ENCODE peak calls at places on chromosomes 11 and 22, in four cellular contexts. A is HepG2, Z is K562, T is WTC11. N is an unnamed sample.

GRCh38 chr11:59556115-59556882 is 45.0 kb downstream of the OR4D9 start:
- DNase-seq in T (peak; percentile 78), A (peak; percentile 81), Z (peak; percentile 93), N (peak; percentile 58)

GRCh38 chr11:115925568-115925904 is 421.3 kb upstream of the CADM1 start:
- DNase-seq in A (no peak), Z (no peak), T (no peak), N (no peak)

GRCh38 chr11:1546077-1546535 is 26.0 kb downstream of the DUSP8 start:
- DNase-seq in Z (no peak), T (peak; percentile 76), A (no peak), N (no peak)

GRCh38 chr22:19706661-19707151 is 7.6 kb upstream of the SEPTIN5 start:
- DNase-seq in A (no peak), T (no peak), Z (no peak), N (no peak)

GRCh38 chr11:131534611-131535010 is 164.2 kb downstream of the NTM start:
- DNase-seq in T (no peak), A (no peak), Z (no peak), N (no peak)

GRCh38 chr22:27883656-27884350 is 35.3 kb downstream of the PITPNB start:
- DNase-seq in Z (no peak), T (peak; percentile 21), A (no peak), N (no peak)

GRCh38 chr11:123191939-123192338 is 3.1 kb downstream of the CLMP start:
- DNase-seq in Z (no peak), A (no peak), T (no peak), N (no peak)

GRCh38 chr11:15907806-15908205 is 448.5 kb downstream of the SOX6 start:
- DNase-seq in A (no peak), T (no peak), Z (no peak), N (no peak)

GRCh38 chr11:2095198-2095520 is 44.0 kb downstream of the IGF2 start:
- DNase-seq in A (no peak), Z (no peak), T (no peak), N (no peak)

GRCh38 chr11:45537617-45538016 is 127.8 kb downstream of the CHST1 start:
- DNase-seq in T (no peak), Z (no peak), A (no peak), N (no peak)

GRCh38 chr11:10784229-10785145 is 24.2 kb downstream of the EIF4G2 start:
- DNase-seq in A (no peak), Z (no peak), T (no peak), N (no peak)

GRCh38 chr11:10041803-10042202 is 252.2 kb downstream of the SBF2 start:
- DNase-seq in Z (no peak), T (no peak), A (no peak), N (no peak)

GRCh38 chr11:119671048-119671447 is 58.0 kb downstream of the NECTIN1 start:
- DNase-seq in A (no peak), T (no peak), Z (no peak), N (no peak)

GRCh38 chr11:101881586-101881985 is 33.2 kb upstream of the CEP126 start:
- DNase-seq in T (no peak), A (no peak), Z (no peak), N (no peak)

GRCh38 chr22:22870577-22871398 is 16.8 kb upstream of the IGLL5 start:
- DNase-seq in A (no peak), T (no peak), Z (peak; percentile 66), N (no peak)

GRCh38 chr11:72114570-72114969 is 2.1 kb upstream of the ANAPC15 start:
- DNase-seq in T (no peak), Z (no peak), A (no peak), N (no peak)

GRCh38 chr11:35223429-35223828 is 84.5 kb downstream of the CD44 start:
- DNase-seq in Z (no peak), T (no peak), A (no peak), N (no peak)

GRCh38 chr22:46073683-46074504 is 76.4 kb upstream of the PPARA start:
- DNase-seq in A (no peak), Z (no peak), T (peak; percentile 8), N (no peak)

GRCh38 chr22:38872172-38872830 is at the start of gene CBX6:
- DNase-seq in Z (peak; percentile 93), A (peak; percentile 67), T (peak; percentile 96), N (peak; percentile 37)

GRCh38 chr11:47342036-47342803 is 10.3 kb downstream of the MYBPC3 start:
- DNase-seq in Z (no peak), A (no peak), T (no peak), N (no peak)
- TF ChIP-seq TCF7 in Z (no peak), A (no peak), T (no peak), N (no peak)

DNA sequence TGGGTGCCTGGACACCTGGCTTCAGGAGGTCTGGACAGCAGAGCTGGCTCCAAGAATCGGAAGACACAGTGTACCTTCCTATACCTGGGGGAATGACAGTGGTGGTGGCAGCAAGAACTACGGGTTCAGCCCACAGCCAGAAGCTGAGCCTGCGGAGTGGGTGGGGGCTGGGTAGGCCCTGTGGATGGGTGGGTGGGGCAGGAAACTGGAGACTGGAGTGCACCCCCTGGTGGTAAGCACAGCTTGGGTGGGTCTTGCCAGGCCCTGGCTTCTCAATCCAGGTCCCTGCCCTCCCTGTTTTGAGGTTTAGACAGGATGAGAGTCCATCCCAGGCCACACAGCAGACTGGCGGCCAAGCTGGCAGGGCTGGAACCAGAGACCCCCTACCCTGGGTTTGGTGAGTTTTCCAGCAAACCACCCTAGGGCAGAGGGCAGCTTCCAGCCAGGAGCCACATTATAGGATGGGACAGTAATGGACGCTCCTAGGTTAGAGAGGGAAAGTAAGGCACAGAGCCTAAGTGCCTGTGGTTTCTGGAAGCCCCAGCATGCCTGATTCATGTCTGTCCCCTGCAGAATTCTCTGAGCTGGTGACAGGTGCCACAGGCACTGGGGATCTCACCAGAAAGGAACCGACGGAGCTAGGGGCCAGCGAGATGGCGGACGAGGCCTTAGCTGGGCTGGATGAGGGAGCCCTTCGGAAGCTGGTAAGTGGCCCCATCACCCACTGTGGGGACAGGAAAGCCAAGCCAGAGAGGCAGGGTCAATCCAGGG is 1.7 kb downstream of the SMTN start:
- DNase-seq in A (peak; percentile 60), Z (peak; percentile 85), T (peak; percentile 72), N (no peak)
- TF ChIP-seq CREB1 in A (no peak), Z (no peak), T (no peak), N (no peak)

DNA sequence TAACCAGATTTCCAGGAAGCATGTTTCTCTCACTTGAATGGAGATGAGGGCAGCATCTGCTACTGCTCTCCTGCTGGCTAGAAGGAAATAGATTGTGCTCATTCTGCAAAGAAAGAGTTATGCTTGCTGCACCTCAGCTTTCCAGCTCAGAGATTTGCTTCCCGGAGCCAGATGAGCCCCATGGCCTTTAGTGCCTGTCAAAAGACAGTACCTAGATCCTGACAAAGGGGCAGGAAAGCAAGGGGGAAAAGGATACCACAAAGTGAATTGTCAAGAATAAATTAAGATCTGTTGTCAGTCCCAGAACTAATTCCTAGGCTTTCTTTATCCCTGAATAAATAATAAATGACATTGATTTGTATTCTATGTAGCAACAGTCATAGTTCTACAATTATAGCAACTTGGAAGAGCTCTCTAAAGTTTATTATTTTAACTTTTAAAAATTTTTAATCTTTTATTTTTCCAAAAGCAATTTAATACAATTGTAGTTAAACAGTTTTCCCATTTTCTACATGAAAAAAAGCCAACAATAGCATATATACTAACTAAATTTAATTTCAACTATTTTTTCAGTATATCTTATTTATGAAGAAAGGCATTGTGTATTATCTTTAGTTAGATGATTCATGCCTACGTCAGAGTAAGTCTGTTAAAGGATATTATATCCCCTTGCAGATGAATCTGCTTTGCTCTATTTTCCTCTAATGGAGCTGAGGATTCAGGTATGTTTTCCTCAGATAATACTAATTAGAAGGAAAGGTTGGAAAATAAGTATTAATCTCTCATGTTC is 306.1 kb upstream of the DDI1 start:
- DNase-seq in T (no peak), A (no peak), Z (no peak), N (no peak)
- TF ChIP-seq TCF7 in T (no peak), A (no peak), Z (no peak), N (no peak)

DNA sequence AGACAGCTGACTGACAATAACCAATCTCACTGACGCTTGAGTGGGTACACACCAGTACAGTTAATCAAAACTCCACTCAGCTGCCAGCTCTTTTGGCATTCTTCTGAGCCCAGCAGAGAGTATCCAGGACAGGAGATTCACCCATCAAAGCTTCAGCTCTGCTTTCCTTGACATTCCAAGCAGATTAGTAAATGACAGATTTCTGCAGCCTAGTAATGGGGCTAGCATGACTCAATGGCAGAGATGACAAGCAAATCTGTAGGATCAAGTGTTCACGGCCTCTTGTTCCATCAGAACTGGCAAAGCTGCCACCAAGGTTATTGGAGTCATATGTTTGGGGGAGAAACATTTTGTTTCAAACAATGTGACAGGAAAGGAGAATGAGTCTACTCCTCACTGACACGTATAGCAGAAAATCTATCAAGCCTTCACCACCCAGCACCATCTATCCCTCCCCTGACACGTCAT is 420.0 kb downstream of the DYNC2H1 start:
- DNase-seq in Z (no peak), T (no peak), A (no peak), N (no peak)
- TF ChIP-seq CREB1 in Z (no peak), T (no peak), A (no peak), N (no peak)

GRCh38 chr11:64996327-64996709 is 453 bp downstream of the BATF2 start:
- DNase-seq in A (no peak), T (no peak), Z (peak; percentile 66), N (no peak)

GRCh38 chr11:64998690-64999431 is 2.1 kb upstream of the BATF2 start:
- DNase-seq in Z (peak; percentile 72), A (peak; percentile 63), T (no peak), N (no peak)

GRCh38 chr11:64998141-64998540 is 1.4 kb upstream of the BATF2 start:
- DNase-seq in A (peak; percentile 59), T (no peak), Z (peak; percentile 65), N (no peak)

GRCh38 chr11:64994318-64994717 is 2.5 kb downstream of the BATF2 start:
- DNase-seq in A (no peak), Z (no peak), T (no peak), N (no peak)

DNA sequence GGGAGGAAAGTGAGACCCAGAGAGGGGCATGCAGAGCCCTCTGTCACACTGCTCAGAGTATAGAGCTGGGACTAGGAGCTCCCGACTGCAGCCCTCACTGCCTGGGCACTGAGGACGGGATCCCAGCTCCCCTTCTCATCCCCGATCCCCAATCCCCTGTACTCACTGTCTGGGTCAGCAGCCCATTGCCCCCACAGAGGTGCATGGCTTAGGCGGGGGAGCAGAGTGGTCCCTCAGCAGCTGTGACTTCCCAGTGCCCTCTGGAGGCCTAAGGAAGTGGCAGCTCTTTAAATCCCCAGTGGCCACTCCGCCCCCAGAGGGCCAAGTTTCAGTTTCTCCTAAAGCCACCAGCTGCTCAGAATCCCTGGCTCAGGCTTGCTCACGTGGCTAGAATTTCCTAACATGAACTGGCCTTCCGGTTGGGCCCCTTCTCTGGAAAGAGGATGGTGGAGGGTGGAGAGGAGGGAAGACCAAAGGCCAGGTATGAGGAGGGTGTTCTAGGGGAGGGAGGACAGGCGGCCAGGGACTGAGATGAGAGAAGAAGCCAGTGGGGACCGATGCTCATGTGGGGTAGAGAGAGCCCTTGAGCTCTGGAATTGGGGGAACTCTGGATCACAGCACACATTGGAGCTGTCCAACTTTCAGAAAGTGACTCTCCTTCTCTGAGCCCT is at the start of gene BATF2:
- DNase-seq in Z (peak; percentile 91), T (peak; percentile 76), A (peak; percentile 94), N (no peak)
- TF ChIP-seq TCF7 in Z (no peak), T (no peak), A (no peak), N (no peak)

DNA sequence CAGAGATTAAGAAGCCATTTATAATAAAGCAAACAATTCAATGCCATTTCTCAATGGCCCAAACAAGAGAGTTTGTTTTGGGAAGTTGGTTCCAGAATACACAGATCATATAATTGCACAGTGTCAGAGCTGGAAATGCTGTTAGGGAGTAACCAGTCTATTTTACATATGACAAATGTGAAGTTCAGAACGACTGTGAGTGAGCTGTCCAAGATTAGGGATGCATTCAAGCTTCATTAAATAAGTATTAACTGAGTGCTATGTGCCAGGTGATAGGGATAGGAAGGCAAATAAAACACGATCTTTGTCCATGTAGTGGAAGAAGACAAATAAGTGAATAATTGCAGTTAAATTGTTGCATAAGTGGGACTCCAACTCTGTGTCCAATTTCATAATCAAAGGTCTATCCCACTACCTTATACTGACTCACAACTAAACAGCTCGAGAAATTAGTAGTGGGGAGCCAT is 33.1 kb upstream of the PICALM start:
- DNase-seq in T (no peak), A (no peak), Z (no peak), N (no peak)
- TF ChIP-seq CREB1 in T (no peak), A (no peak), Z (no peak), N (no peak)

N was measured in GM12878.